ENCODE peak calls at places on chromosome 15, in four cellular contexts. One of them, this sample, is unnamed.

GRCh38 chr15:88399021-88399685 is 68.0 kb downstream of the MRPL46 start:
- DNase-seq in NCI-H1092 treated with DMSO at 0.1 percent for 48 hours: no peak
- DNase-seq in astrocyte of the spinal cord: no peak
- DNase-seq in neural crest cell: no peak
- DNase-seq in this sample: no peak

GRCh38 chr15:25770618-25771369 is 92.3 kb downstream of the ATP10A start:
- DNase-seq in astrocyte of the spinal cord: no peak
- DNase-seq in NCI-H1092 treated with DMSO at 0.1 percent for 48 hours: no peak
- DNase-seq in neural crest cell: no peak
- DNase-seq in this sample: no peak

GRCh38 chr15:69997701-69998273 is 99.9 kb downstream of the TLE3 start:
- DNase-seq in NCI-H1092 treated with DMSO at 0.1 percent for 48 hours: peak
- DNase-seq in neural crest cell: no peak
- DNase-seq in astrocyte of the spinal cord: peak
- DNase-seq in this sample: peak

GRCh38 chr15:98955331-98955730 is 52.3 kb downstream of the PGPEP1L start:
- DNase-seq in NCI-H1092 treated with DMSO at 0.1 percent for 48 hours: no peak
- DNase-seq in neural crest cell: no peak
- DNase-seq in astrocyte of the spinal cord: no peak
- DNase-seq in this sample: no peak

GRCh38 chr15:28994142-28994829 is 108.5 kb downstream of the APBA2 start:
- DNase-seq in NCI-H1092 treated with DMSO at 0.1 percent for 48 hours: no peak
- DNase-seq in astrocyte of the spinal cord: no peak
- DNase-seq in neural crest cell: no peak
- DNase-seq in this sample: no peak

GRCh38 chr15:52104532-52105004 is 8.0 kb downstream of the BCL2L10 start:
- DNase-seq in astrocyte of the spinal cord: no peak
- DNase-seq in neural crest cell: no peak
- DNase-seq in NCI-H1092 treated with DMSO at 0.1 percent for 48 hours: no peak
- DNase-seq in this sample: no peak

GRCh38 chr15:80026754-80027153 is 32.7 kb upstream of the ZFAND6 start:
- DNase-seq in NCI-H1092 treated with DMSO at 0.1 percent for 48 hours: no peak
- DNase-seq in neural crest cell: no peak
- DNase-seq in astrocyte of the spinal cord: no peak
- DNase-seq in this sample: no peak

GRCh38 chr15:74906193-74906449 is 530 bp downstream of the FAM219B start:
- DNase-seq in neural crest cell: no peak
- DNase-seq in NCI-H1092 treated with DMSO at 0.1 percent for 48 hours: peak
- DNase-seq in astrocyte of the spinal cord: no peak
- DNase-seq in this sample: peak

GRCh38 chr15:31238906-31239305 is 87.7 kb upstream of the KLF13 start:
- DNase-seq in NCI-H1092 treated with DMSO at 0.1 percent for 48 hours: no peak
- DNase-seq in astrocyte of the spinal cord: no peak
- DNase-seq in neural crest cell: no peak
- DNase-seq in this sample: no peak

GRCh38 chr15:89963301-89964288 is 37.5 kb upstream of the ZNF710 start:
- DNase-seq in astrocyte of the spinal cord: no peak
- DNase-seq in neural crest cell: no peak
- DNase-seq in NCI-H1092 treated with DMSO at 0.1 percent for 48 hours: no peak
- DNase-seq in this sample: no peak

GRCh38 chr15:25058080-25058785 is 103.4 kb downstream of the SNRPN start:
- DNase-seq in NCI-H1092 treated with DMSO at 0.1 percent for 48 hours: no peak
- DNase-seq in neural crest cell: no peak
- DNase-seq in astrocyte of the spinal cord: no peak
- DNase-seq in this sample: no peak

GRCh38 chr15:64017082-64017588 is 29.1 kb downstream of the DAPK2 start:
- DNase-seq in neural crest cell: no peak
- DNase-seq in NCI-H1092 treated with DMSO at 0.1 percent for 48 hours: no peak
- DNase-seq in astrocyte of the spinal cord: peak
- DNase-seq in this sample: peak

GRCh38 chr15:62769604-62770003 is 272.9 kb upstream of the TPM1 start:
- DNase-seq in astrocyte of the spinal cord: peak
- DNase-seq in neural crest cell: no peak
- DNase-seq in NCI-H1092 treated with DMSO at 0.1 percent for 48 hours: no peak
- DNase-seq in this sample: peak